ENCODE peak calls at places on chromosome 9, in seven cellular contexts. I is heart left ventricle, G is endothelial cell of umbilical vein, Y is transverse colon, N is suprapubic skin, C is ovary, W is body of pancreas. A is an unnamed sample. For H3K4me1, the result is how much of the 10 kb centered on the place peaks cover.

GRCh38 chr9:13485068-13485596 is 205.6 kb upstream of the MPDZ start:
- DNase-seq in I (peak), G (no peak), Y (peak), N (no peak), C (peak), W (peak), A (no peak)

GRCh38 chr9:91810286-91810905 is 139.6 kb downstream of the ROR2 start:
- DNase-seq in I (no peak), G (no peak), Y (no peak), N (peak), C (no peak), W (no peak), A (no peak)

GRCh38 chr9:2655411-2655901 is 33.9 kb downstream of the VLDLR start:
- DNase-seq in I (no peak), G (peak), Y (no peak), N (no peak), C (no peak), W (no peak), A (no peak)

GRCh38 chr9:105858877-105859276 is 164.5 kb downstream of the TMEM38B start:
- DNase-seq in I (no peak), G (no peak), Y (no peak), N (no peak), C (no peak), W (no peak), A (peak)

GRCh38 chr9:98774746-98775145 is 21.6 kb downstream of the ANKS6 start:
- DNase-seq in I (no peak), G (no peak), Y (no peak), N (no peak), C (no peak), W (no peak), A (peak)

GRCh38 chr9:107487521-107488399 is 1.8 kb downstream of the KLF4 start:
- DNase-seq in I (peak), G (peak), Y (peak), N (peak), C (peak), W (peak), A (no peak)

GRCh38 chr9:6450641-6451375 is 37.8 kb downstream of the UHRF2 start:
- DNase-seq in I (no peak), G (peak), Y (no peak), N (no peak), C (no peak), W (no peak), A (no peak)

GRCh38 chr9:116592926-116593325 is 94.2 kb upstream of the TRIM32 start:
- DNase-seq in I (no peak), G (no peak), Y (no peak), N (no peak), C (no peak), W (no peak), A (no peak)

GRCh38 chr9:93223241-93224180 is 39.6 kb downstream of the WNK2 start:
- DNase-seq in I (peak), G (no peak), Y (peak), N (no peak), C (no peak), W (peak), A (no peak)

GRCh38 chr9:91427873-91428272 is 4.2 kb upstream of the NFIL3 start:
- DNase-seq in I (no peak), G (peak), Y (no peak), N (no peak), C (no peak), W (no peak), A (no peak)

GRCh38 chr9:113910036-113910639 is 34.0 kb downstream of the ZNF618 start:
- DNase-seq in I (no peak), G (no peak), Y (no peak), N (no peak), C (no peak), W (peak), A (no peak)

GRCh38 chr9:88433583-88434240 is 45.5 kb downstream of the SPIN1 start:
- DNase-seq in I (no peak), G (no peak), Y (no peak), N (no peak), C (no peak), W (no peak), A (no peak)

GRCh38 chr9:135522137-135522877 is 1.1 kb downstream of the LCN1 start:
- DNase-seq in I (no peak), G (no peak), Y (no peak), N (peak), C (no peak), W (peak), A (no peak)

GRCh38 chr9:86549920-86550319 is 195.7 kb upstream of the TUT7 start:
- DNase-seq in I (no peak), G (no peak), Y (no peak), N (no peak), C (no peak), W (no peak), A (no peak)

GRCh38 chr9:130835441-130836298 is 616 bp downstream of the ABL1 start:
- DNase-seq in I (peak), G (peak), Y (peak), N (no peak), C (peak), W (peak), A (no peak)

GRCh38 chr9:84387821-84388220 is 47.3 kb upstream of the SLC28A3 start:
- DNase-seq in I (no peak), G (no peak), Y (no peak), N (no peak), C (no peak), W (no peak), A (no peak)

GRCh38 chr9:36091028-36091953 is 45.2 kb upstream of the GLIPR2 start:
- DNase-seq in I (peak), G (peak), Y (peak), N (no peak), C (peak), W (peak), A (no peak)

GRCh38 chr9:84371737-84372136 is 31.2 kb upstream of the SLC28A3 start:
- DNase-seq in I (no peak), G (no peak), Y (no peak), N (no peak), C (no peak), W (no peak), A (no peak)

GRCh38 chr9:132383462-132383883 is 23.2 kb downstream of the TTF1 start:
- DNase-seq in I (no peak), G (no peak), Y (peak), N (no peak), C (no peak), W (no peak), A (no peak)
- TF ChIP-seq POLR2A in I (no peak), G (no peak), Y (peak), N (no peak), C (no peak), W (no peak), A (no peak)

GRCh38 chr9:38376266-38376665 is 16.2 kb upstream of the ALDH1B1 start:
- DNase-seq in I (no peak), G (no peak), Y (no peak), N (no peak), C (no peak), W (no peak), A (no peak)
- H3K4me1 ChIP-seq in I (under half), G (under half), Y (under half), N (under half), C (under half), W (under half), A (under half)

GRCh38 chr9:128551652-128552152 is 685 bp upstream of the SPTAN1 start:
- DNase-seq in I (no peak), G (no peak), Y (no peak), N (no peak), C (no peak), W (no peak), A (no peak)
- TF ChIP-seq POLR2A in I (no peak), G (peak), Y (no peak), N (peak), C (peak), W (no peak), A (no peak)

GRCh38 chr9:81666123-81666522 is 23.2 kb downstream of the TLE1 start:
- DNase-seq in I (no peak), G (no peak), Y (no peak), N (no peak), C (no peak), W (no peak), A (no peak)
- H3K4me1 ChIP-seq in I (under half), G (under half), Y (under half), N (under half), C (under half), W (under half), A (under half)

DNA sequence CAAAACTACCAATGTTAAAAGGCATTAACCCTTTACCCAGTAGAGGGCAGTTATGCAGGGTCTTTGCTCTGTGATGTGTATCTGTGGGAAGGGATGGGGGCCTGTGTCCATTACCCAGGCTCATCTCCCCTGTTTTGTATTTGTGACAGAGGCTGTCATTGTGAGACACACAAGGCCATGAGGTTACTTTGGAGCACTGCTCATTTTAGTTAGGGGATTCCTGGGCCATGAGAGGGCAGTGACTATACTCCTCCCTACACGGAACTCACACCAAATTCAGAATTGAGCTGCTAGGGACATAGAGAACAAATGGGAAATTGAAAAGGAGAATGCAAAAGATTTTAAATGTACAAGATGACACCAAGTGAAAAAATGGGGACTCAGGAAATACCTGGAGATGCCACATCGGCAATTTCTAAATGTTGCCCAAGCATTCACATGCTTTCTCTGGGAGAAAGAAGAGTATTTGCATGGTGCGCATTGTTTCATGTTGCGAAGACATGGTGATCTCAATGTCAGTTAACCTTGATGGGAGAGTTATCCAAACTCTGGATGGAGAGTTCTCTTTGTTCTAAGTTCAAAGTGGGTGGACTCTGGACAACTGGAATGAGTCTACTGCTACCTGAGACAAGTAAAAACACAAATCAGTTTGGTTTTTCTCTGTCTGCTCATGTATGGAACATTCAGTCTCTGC is 32.5 kb downstream of the C9orf152 start:
- DNase-seq in I (no peak), G (no peak), Y (no peak), N (no peak), C (no peak), W (no peak), A (no peak)
- TF ChIP-seq POLR2A in I (no peak), G (no peak), Y (no peak), N (no peak), C (no peak), W (no peak), A (no peak)

DNA sequence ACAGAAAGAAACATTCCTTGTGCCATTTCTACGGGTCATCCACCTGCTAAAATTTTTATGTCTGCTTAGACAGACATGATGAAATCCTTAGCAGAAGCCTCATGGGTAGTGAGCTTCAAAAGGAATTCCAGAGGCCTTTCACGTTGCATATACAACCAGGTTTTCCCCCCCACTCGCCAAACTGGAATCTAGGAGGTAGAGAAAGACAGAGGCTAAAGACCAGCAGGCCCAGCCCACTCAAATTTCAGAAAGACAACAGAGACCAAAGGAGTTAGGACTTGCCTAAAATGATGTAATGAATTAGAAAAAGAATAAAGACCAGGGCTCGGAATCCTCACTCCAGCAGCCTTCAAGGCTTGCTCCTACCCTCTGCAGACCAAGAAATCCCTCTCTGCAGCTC is 9.2 kb downstream of the B4GALT1 start:
- DNase-seq in I (no peak), G (no peak), Y (no peak), N (no peak), C (no peak), W (no peak), A (no peak)
- H3K4me1 ChIP-seq in I (half or more), G (half or more), Y (half or more), N (half or more), C (under half), W (half or more), A (half or more)

DNA sequence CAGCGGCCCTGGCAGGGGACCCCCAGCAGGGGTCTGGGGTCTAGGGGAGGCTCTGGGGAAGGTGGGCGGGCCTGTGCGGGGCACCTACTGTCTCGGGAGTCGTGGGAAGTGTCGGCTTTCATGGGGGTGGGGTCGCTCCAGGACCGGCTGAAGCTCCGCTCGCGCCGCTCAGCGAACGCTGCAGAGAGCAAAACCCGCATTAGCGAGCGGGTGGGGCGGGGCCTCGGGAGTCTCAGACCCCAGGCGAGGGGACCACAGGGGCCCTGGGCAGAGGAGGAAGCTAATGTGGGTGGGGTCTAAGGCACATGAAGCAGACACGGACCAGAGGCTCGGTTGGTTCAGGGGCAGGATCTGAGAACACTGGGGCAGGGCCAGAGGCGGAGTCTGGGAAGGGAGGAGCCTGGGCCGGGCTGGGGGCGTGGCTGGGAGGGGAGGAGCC is 5.5 kb downstream of the NSMF start:
- DNase-seq in I (peak), G (peak), Y (peak), N (no peak), C (peak), W (peak), A (no peak)
- TF ChIP-seq POLR2A in I (no peak), G (peak), Y (no peak), N (no peak), C (no peak), W (no peak), A (no peak)

GRCh38 chr9:3700772-3701171 is 175.0 kb upstream of the RFX3 start:
- DNase-seq in I (no peak), G (no peak), Y (no peak), N (no peak), C (no peak), W (no peak), A (no peak)

GRCh38 chr9:3698531-3698930 is 172.7 kb upstream of the RFX3 start:
- DNase-seq in I (no peak), G (no peak), Y (no peak), N (no peak), C (no peak), W (no peak), A (no peak)

GRCh38 chr9:3696368-3696767 is 170.6 kb upstream of the RFX3 start:
- DNase-seq in I (no peak), G (no peak), Y (no peak), N (no peak), C (no peak), W (no peak), A (no peak)

GRCh38 chr9:3704890-3705289 is 179.1 kb upstream of the RFX3 start:
- DNase-seq in I (no peak), G (no peak), Y (no peak), N (no peak), C (no peak), W (no peak), A (no peak)

GRCh38 chr9:3699868-3700267 is 174.1 kb upstream of the RFX3 start:
- DNase-seq in I (no peak), G (no peak), Y (no peak), N (no peak), C (no peak), W (no peak), A (no peak)
- H3K4me1 ChIP-seq in I (under half), G (under half), Y (under half), N (under half), C (under half), W (under half), A (under half)

GRCh38 chr9:101485873-101486692 is 47.6 kb upstream of the RNF20 start:
- DNase-seq in I (peak), G (no peak), Y (peak), N (no peak), C (peak), W (peak), A (no peak)
- TF ChIP-seq POLR2A in I (no peak), G (no peak), Y (peak), N (no peak), C (peak), W (no peak), A (no peak)

GRCh38 chr9:119436261-119436660 is 67.0 kb upstream of the BRINP1 start:
- DNase-seq in I (no peak), G (no peak), Y (no peak), N (no peak), C (no peak), W (no peak), A (no peak)

GRCh38 chr9:119435066-119435465 is 65.8 kb upstream of the BRINP1 start:
- DNase-seq in I (no peak), G (no peak), Y (no peak), N (no peak), C (no peak), W (no peak), A (no peak)

DNA sequence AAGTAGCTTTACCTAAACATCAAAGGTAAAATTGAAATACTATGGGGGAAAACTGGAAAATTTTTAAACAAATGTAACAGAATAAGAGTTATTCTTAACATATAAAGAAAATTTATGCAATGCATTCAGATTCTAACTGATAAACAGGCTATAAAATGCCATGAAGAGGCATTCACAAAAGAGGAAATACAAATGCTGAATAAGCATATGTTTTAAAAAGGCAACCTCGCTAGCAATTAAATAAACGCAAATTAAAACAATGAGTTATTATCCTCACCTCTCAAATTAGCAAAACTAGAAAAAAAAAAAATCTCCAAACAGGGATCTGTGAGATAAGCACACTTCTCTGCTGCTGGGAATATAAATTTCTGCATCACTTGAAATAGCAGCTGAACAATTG is 63.2 kb upstream of the BRINP1 start:
- DNase-seq in I (no peak), G (no peak), Y (no peak), N (no peak), C (no peak), W (no peak), A (no peak)
- H3K4me1 ChIP-seq in I (under half), G (under half), Y (under half), N (under half), C (under half), W (under half), A (under half)

A was measured in esophagus muscularis mucosa.